ENCODE peak calls at places on chromosomes 11 and 22, in eight cellular contexts. N is endothelial cell, R is IMR-90, Z is kidney epithelial cell, C is GM23338, V is tibial nerve, I is endodermal cell, Q is fibroblast of mammary gland. G is an unnamed sample.

GRCh38 chr11:68870470-68870869 is 28.8 kb upstream of the CPT1A start:
- DNase-seq in Z (no peak), V (no peak), R (no peak), C (peak), Q (peak), N (no peak), I (no peak), G (no peak)

GRCh38 chr11:1759851-1760220 is 3.9 kb downstream of the CTSD start:
- DNase-seq in R (no peak), V (no peak), Z (no peak), C (no peak), I (no peak), Q (no peak), N (no peak), G (no peak)

GRCh38 chr22:20788627-20789344 is 14.9 kb downstream of the SERPIND1 start:
- DNase-seq in I (no peak), V (no peak), R (no peak), N (no peak), Z (no peak), C (no peak), Q (no peak), G (no peak)

GRCh38 chr11:66970371-66970807 is 4.7 kb upstream of the C11orf86 start:
- DNase-seq in I (no peak), R (no peak), Q (no peak), V (no peak), N (no peak), Z (no peak), C (no peak), G (no peak)

GRCh38 chr11:111186308-111186967 is 59.1 kb upstream of the POU2AF2 start:
- DNase-seq in C (no peak), R (peak), I (no peak), Q (no peak), N (no peak), Z (no peak), V (no peak), G (no peak)

GRCh38 chr22:43331064-43331435 is 12.1 kb downstream of the SCUBE1 start:
- DNase-seq in N (no peak), Q (no peak), Z (no peak), V (no peak), C (no peak), I (no peak), R (no peak), G (no peak)

GRCh38 chr11:73402834-73403185 is 26.6 kb downstream of the RELT start:
- DNase-seq in N (no peak), Z (no peak), V (no peak), Q (no peak), C (no peak), I (peak), R (no peak), G (peak)

GRCh38 chr11:96287796-96288439 is 55.1 kb downstream of the MAML2 start:
- DNase-seq in Q (no peak), R (peak), I (no peak), C (no peak), N (no peak), Z (no peak), V (no peak), G (no peak)

GRCh38 chr11:17014774-17015638 is 792 bp upstream of the PLEKHA7 start:
- DNase-seq in Z (peak), R (no peak), Q (peak), I (peak), V (no peak), C (peak), N (peak), G (peak)

GRCh38 chr11:74403607-74404006 is 5.4 kb upstream of the PGM2L1 start:
- DNase-seq in R (no peak), Z (no peak), V (no peak), C (no peak), I (no peak), N (no peak), Q (no peak), G (no peak)

GRCh38 chr11:46696212-46696558 is 4.2 kb downstream of the ARHGAP1 start:
- DNase-seq in Z (no peak), C (no peak), I (no peak), N (no peak), R (no peak), V (no peak), Q (no peak), G (no peak)

GRCh38 chr22:18152519-18152918 is 2.5 kb downstream of the USP18 start:
- DNase-seq in N (no peak), Q (no peak), I (no peak), R (no peak), Z (no peak), C (no peak), V (no peak), G (peak)

GRCh38 chr11:1069740-1070139 is 4.9 kb upstream of the MUC2 start:
- DNase-seq in N (no peak), C (no peak), V (no peak), I (no peak), Z (no peak), R (no peak), Q (no peak), G (no peak)

GRCh38 chr11:3106736-3107524 is 49.7 kb upstream of the CARS1 start:
- DNase-seq in C (peak), V (no peak), I (peak), Q (no peak), Z (no peak), R (no peak), N (no peak), G (no peak)

GRCh38 chr11:80838153-80838552 is 1397.3 kb upstream of the TENM4 start:
- DNase-seq in Z (no peak), N (no peak), V (no peak), C (no peak), R (no peak), Q (no peak), I (no peak), G (no peak)

GRCh38 chr11:96154802-96155520 is 188.0 kb downstream of the MAML2 start:
- DNase-seq in Q (peak), V (no peak), Z (no peak), I (no peak), R (peak), N (no peak), C (no peak), G (no peak)

GRCh38 chr11:31995525-31996123 is 95.2 kb upstream of the RCN1 start:
- DNase-seq in V (no peak), N (no peak), C (no peak), I (no peak), Q (no peak), Z (no peak), R (peak), G (no peak)

GRCh38 chr11:33015621-33016551 is at the start of gene DEPDC7:
- DNase-seq in Z (no peak), I (peak), V (peak), Q (peak), C (peak), N (peak), R (peak), G (peak)

GRCh38 chr11:128766687-128767086 is 72.8 kb downstream of the FLI1 start:
- DNase-seq in N (no peak), C (no peak), V (no peak), R (no peak), Q (peak), I (no peak), Z (no peak), G (no peak)

GRCh38 chr22:29150701-29151100 is 55.0 kb upstream of the EMID1 start:
- DNase-seq in Z (no peak), R (no peak), Q (no peak), I (peak), C (no peak), N (no peak), V (no peak), G (no peak)

GRCh38 chr11:65478411-65479183 is 20.2 kb upstream of the MALAT1 start:
- DNase-seq in Q (peak), R (peak), I (peak), C (no peak), V (no peak), N (no peak), Z (no peak), G (no peak)

GRCh38 chr22:45977551-45978274 is 751 bp upstream of the WNT7B start:
- DNase-seq in N (no peak), V (no peak), C (peak), Q (no peak), I (peak), Z (no peak), R (peak), G (no peak)

GRCh38 chr11:69138265-69138664 is 17.5 kb upstream of the SMIM38 start:
- DNase-seq in Q (peak), C (no peak), I (peak), R (peak), V (no peak), N (no peak), Z (no peak), G (no peak)

GRCh38 chr22:44261164-44261860 is 51.4 kb downstream of the SHISAL1 start:
- DNase-seq in V (no peak), Q (no peak), R (no peak), N (no peak), Z (no peak), I (peak), C (no peak), G (no peak)

GRCh38 chr11:86749861-86750401 is 50.4 kb upstream of the PRSS23 start:
- DNase-seq in I (no peak), Q (no peak), C (no peak), V (no peak), R (no peak), N (no peak), Z (no peak), G (no peak)

GRCh38 chr22:44094751-44095302 is 70.7 kb downstream of the PARVB start:
- DNase-seq in Q (no peak), I (no peak), R (no peak), C (no peak), V (no peak), N (no peak), Z (no peak), G (no peak)

GRCh38 chr22:45318168-45318557 is 8.4 kb downstream of the FAM118A start:
- DNase-seq in C (peak), V (peak), Z (peak), Q (peak), N (peak), I (no peak), R (peak), G (peak)

GRCh38 chr11:36540998-36541397 is 26.8 kb upstream of the RAG1 start:
- DNase-seq in C (peak), Q (peak), R (peak), N (peak), V (no peak), I (peak), Z (no peak), G (peak)

DNA sequence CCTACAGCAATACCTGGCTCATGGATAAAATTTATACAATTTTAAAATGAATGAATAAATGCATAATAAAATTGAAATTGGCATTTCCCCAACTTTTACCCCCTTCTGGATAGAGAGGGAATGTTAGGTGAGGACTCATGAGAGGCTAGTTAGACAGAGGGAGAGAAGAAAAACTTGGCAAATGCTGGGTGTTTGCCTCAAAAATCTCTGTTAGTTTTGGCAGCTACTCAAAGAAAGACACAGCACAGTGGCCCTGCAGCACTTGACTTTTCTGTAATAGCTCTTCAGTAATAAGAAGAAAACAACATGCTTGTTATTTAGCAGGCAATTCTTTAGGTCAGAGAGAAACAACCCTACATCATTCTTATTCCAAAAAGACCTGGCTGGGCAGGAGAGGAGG is 20.7 kb upstream of the IZUMO1R start:
- DNase-seq in Q (no peak), Z (no peak), R (no peak), I (no peak), V (no peak), N (no peak), C (no peak), G (no peak)
- TF ChIP-seq CTCF in Q (no peak), Z (no peak), R (no peak), I (no peak), V (no peak), N (no peak), C (no peak), G (no peak)

GRCh38 chr22:30290679-30291333 is 1.5 kb upstream of the CASTOR1 start:
- DNase-seq in C (peak), Z (no peak), V (peak), I (peak), Q (peak), R (peak), N (peak), G (no peak)
- TF ChIP-seq CTCF in C (no peak), Z (no peak), V (no peak), I (no peak), Q (no peak), R (no peak), N (no peak), G (no peak)

GRCh38 chr11:70415642-70416395 is 17.5 kb downstream of the CTTN start:
- DNase-seq in I (no peak), N (no peak), R (peak), V (no peak), Z (no peak), Q (peak), C (no peak), G (no peak)

GRCh38 chr11:70415176-70415575 is 16.8 kb downstream of the CTTN start:
- DNase-seq in V (no peak), C (no peak), N (no peak), I (no peak), Q (peak), R (peak), Z (no peak), G (no peak)

GRCh38 chr11:70413151-70413550 is 14.8 kb downstream of the CTTN start:
- DNase-seq in R (no peak), I (no peak), C (no peak), V (no peak), Q (no peak), Z (no peak), N (no peak), G (no peak)

GRCh38 chr11:70416881-70417280 is 18.6 kb downstream of the CTTN start:
- DNase-seq in C (no peak), I (no peak), Q (no peak), V (no peak), N (no peak), R (no peak), Z (no peak), G (no peak)

DNA sequence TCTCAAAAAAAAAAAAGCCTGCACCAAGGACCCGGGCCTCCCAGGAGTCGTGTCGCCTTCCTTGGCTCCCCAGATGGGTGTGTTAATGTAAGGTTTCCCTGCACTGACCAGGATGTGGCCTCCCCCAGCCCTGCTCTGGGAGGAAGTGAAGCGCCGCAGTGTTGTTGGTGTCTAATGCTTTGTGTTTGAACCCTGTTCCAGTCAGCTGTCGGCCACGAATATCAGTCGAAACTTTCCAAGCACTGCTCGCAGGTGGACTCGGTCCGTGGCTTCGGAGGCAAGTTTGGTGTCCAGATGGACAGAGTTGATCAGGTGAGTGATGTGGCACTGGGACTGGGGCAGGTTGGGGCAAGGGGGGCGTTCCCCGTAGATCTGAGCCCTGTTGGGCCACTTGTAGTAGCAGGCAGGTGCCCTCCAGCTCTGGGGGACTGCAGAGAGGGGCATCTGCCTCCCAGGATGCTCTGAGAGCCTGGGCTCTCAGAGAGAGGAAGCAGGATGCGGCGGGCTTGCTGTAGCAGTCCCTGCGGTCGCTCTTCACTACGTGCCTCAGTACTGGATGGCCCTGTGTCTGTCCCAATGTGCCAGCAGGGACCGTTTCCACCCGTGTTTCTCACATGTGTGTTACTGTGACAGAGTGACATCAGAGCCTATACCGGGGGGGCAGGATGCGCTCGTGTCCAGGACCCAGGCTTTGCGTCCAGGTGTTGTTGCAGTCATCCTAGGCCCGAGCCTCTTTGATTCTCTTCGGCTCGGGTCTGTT is 16.2 kb downstream of the CTTN start:
- DNase-seq in N (no peak), Z (no peak), I (no peak), V (no peak), R (no peak), Q (no peak), C (no peak), G (no peak)
- TF ChIP-seq CTCF in N (no peak), Z (no peak), I (no peak), V (no peak), R (no peak), Q (no peak), C (no peak), G (no peak)

GRCh38 chr11:77557553-77557952 is 32.2 kb upstream of the AQP11 start:
- DNase-seq in I (peak), Z (no peak), C (peak), N (peak), V (no peak), R (peak), Q (peak), G (peak)
- TF ChIP-seq CTCF in I (peak), Z (peak), C (peak), N (no peak), V (no peak), R (no peak), Q (peak), G (no peak)

GRCh38 chr11:78961186-78961782 is 386.6 kb upstream of the NARS2 start:
- DNase-seq in Q (peak), I (peak), R (peak), C (peak), Z (no peak), N (peak), V (no peak), G (no peak)
- TF ChIP-seq CTCF in Q (peak), I (peak), R (peak), C (peak), Z (peak), N (no peak), V (no peak), G (no peak)

GRCh38 chr11:119054418-119054817 is 2.6 kb downstream of the HYOU1 start:
- DNase-seq in C (no peak), I (no peak), Q (no peak), N (no peak), V (no peak), R (no peak), Z (no peak), G (no peak)

GRCh38 chr11:119056397-119056999 is 507 bp downstream of the HYOU1 start:
- DNase-seq in Z (no peak), Q (no peak), R (peak), N (peak), C (peak), V (no peak), I (peak), G (peak)

GRCh38 chr11:119061256-119061655 is 4.3 kb upstream of the HYOU1 start:
- DNase-seq in C (no peak), V (no peak), Z (no peak), Q (no peak), R (no peak), N (no peak), I (no peak), G (no peak)

GRCh38 chr11:119055901-119056300 is 1.1 kb downstream of the HYOU1 start:
- DNase-seq in R (peak), I (peak), N (no peak), V (no peak), Q (peak), C (peak), Z (no peak), G (peak)

GRCh38 chr11:119057000-119057769 is at the start of gene HYOU1:
- DNase-seq in C (peak), I (peak), R (peak), Q (peak), V (peak), N (peak), Z (peak), G (peak)
- TF ChIP-seq CTCF in C (peak), I (peak), R (peak), Q (peak), V (peak), N (no peak), Z (peak), G (no peak)

GRCh38 chr22:38570841-38571364 is 920 bp upstream of the DMC1 start:
- DNase-seq in Q (peak), C (peak), Z (no peak), I (peak), V (no peak), N (peak), R (peak), G (peak)
- TF ChIP-seq CTCF in Q (no peak), C (peak), Z (peak), I (peak), V (no peak), N (no peak), R (no peak), G (no peak)

GRCh38 chr11:105937738-105938137 is 84.3 kb downstream of the MSANTD4 start:
- DNase-seq in Q (peak), C (peak), V (no peak), R (peak), Z (no peak), I (no peak), N (no peak), G (no peak)
- TF ChIP-seq CTCF in Q (no peak), C (no peak), V (no peak), R (no peak), Z (no peak), I (no peak), N (no peak), G (no peak)

DNA sequence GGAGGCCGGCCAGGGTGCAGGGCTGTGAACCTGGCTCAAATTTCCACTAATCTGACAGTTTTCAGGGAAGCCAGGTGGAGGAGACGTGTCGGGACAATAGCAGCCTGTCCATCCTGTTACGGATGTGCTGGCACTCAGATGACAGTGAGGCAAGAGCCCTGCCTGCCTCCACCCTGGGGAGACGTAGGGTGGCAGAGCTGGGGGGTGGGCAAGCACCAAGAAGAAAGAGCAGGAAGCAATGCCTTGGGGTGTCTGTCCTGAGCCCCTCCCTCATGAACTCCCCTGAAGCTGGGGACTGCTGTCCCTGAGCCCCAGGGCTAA is 10.0 kb upstream of the TRIM29 start:
- DNase-seq in I (no peak), N (no peak), R (no peak), C (no peak), Z (no peak), V (no peak), Q (no peak), G (no peak)
- TF ChIP-seq CTCF in I (no peak), N (no peak), R (no peak), C (no peak), Z (no peak), V (no peak), Q (no peak), G (no peak)

G was measured in activated CD8-positive, alpha-beta T cell treated with anti-CD3 and anti-CD28 coated beads for 36 hours.